ENCODE peak calls at places on chromosomes 12 and 14, in eight cellular contexts. B, Y, G, H, O, S, R and K are unnamed samples.
A peak's percentile ranks its signal among the peaks of the same experiment; 100 is the strongest.

GRCh38 chr12:108609535-108610335 is 11.9 kb upstream of the TMEM119 start:
- DNase-seq in B (no peak), Y (no peak), O (no peak), H (peak; percentile 95), R (peak; percentile 75), G (no peak), S (no peak), K (no peak)

GRCh38 chr12:57983150-57983857 is 41.9 kb downstream of the ATP23 start:
- DNase-seq in S (no peak), H (peak; percentile 35), Y (no peak), O (peak; percentile 16), B (no peak), G (peak; percentile 33), R (no peak), K (no peak)

GRCh38 chr12:31989987-31990386 is 30.8 kb downstream of the RESF1 start:
- DNase-seq in R (no peak), H (no peak), O (no peak), G (no peak), B (no peak), S (no peak), Y (no peak), K (no peak)

GRCh38 chr12:98420403-98420800 is 95.0 kb upstream of the TMPO start:
- DNase-seq in B (no peak), Y (no peak), H (no peak), S (no peak), R (no peak), G (no peak), O (no peak), K (no peak)

GRCh38 chr14:104548802-104549535 is 30.6 kb upstream of the C14orf180 start:
- DNase-seq in R (no peak), H (no peak), B (no peak), S (no peak), G (peak; percentile 7), Y (no peak), O (no peak), K (no peak)

GRCh38 chr14:91947196-91948184 is at the start of gene FBLN5:
- DNase-seq in G (peak; percentile 37), O (peak; percentile 6), Y (no peak), B (peak; percentile 88), H (peak; percentile 73), S (no peak), R (peak; percentile 81), K (no peak)

GRCh38 chr14:85535916-85536834 is 6.2 kb downstream of the FLRT2 start:
- DNase-seq in H (no peak), B (no peak), S (no peak), G (no peak), O (peak; percentile 50), R (no peak), Y (no peak), K (no peak)

GRCh38 chr12:100753837-100754236 is 40.7 kb upstream of the ANO4 start:
- DNase-seq in R (no peak), S (no peak), Y (peak; percentile 88), B (no peak), H (no peak), O (no peak), G (no peak), K (no peak)

GRCh38 chr14:25406818-25407217 is 356.9 kb upstream of the STXBP6 start:
- DNase-seq in G (no peak), S (no peak), O (no peak), H (no peak), Y (peak; percentile 28), B (no peak), R (no peak), K (no peak)

GRCh38 chr12:58413794-58414193 is 472.4 kb downstream of the ATP23 start:
- DNase-seq in O (no peak), R (no peak), G (no peak), B (no peak), Y (no peak), H (no peak), S (no peak), K (no peak)

GRCh38 chr12:119512772-119513497 is 80.6 kb upstream of the TMEM233 start:
- DNase-seq in B (no peak), O (no peak), R (no peak), H (no peak), S (no peak), Y (no peak), G (no peak), K (no peak)

GRCh38 chr12:89542912-89543592 is 17.2 kb upstream of the POC1B start:
- DNase-seq in Y (peak; percentile 38), B (no peak), R (peak; percentile 31), G (peak; percentile 75), S (no peak), H (peak; percentile 71), O (peak; percentile 79), K (no peak)

GRCh38 chr12:75564398-75564797 is 53.0 kb upstream of the KRR1 start:
- DNase-seq in O (no peak), H (no peak), Y (no peak), B (no peak), R (no peak), G (no peak), S (no peak), K (no peak)

GRCh38 chr12:118436002-118436724 is 59.8 kb downstream of the SUDS3 start:
- DNase-seq in H (no peak), G (no peak), R (no peak), S (no peak), Y (no peak), O (peak; percentile 2), B (no peak), K (no peak)

GRCh38 chr14:95233702-95234241 is 76.4 kb upstream of the DICER1 start:
- DNase-seq in S (no peak), G (no peak), R (peak; percentile 30), Y (no peak), B (no peak), O (peak; percentile 38), H (no peak), K (no peak)